ENCODE peak calls at places on chromosomes 5 and 9, in ten cellular contexts. One of them, this sample, is unnamed. For H3K4me1, the result is how much of the 10 kb centered on the place peaks cover.

GRCh38 chr5:172325452-172325851 is 41.9 kb upstream of the UBTD2 start:
- DNase-seq in fibroblast of lung: no peak
- DNase-seq in CD8-positive, alpha-beta T cell: no peak
- DNase-seq in Peyer's patch: no peak
- DNase-seq in CD4-positive, CD25-positive, alpha-beta regulatory T cell: no peak
- DNase-seq in right atrium auricular region: no peak
- DNase-seq in heart right ventricle: no peak
- DNase-seq in IMR-90: no peak
- DNase-seq in uterus: no peak
- DNase-seq in heart left ventricle: no peak
- DNase-seq in this sample: no peak

GRCh38 chr9:133803745-133804144 is 65.6 kb upstream of the SARDH start:
- DNase-seq in heart left ventricle: no peak
- DNase-seq in right atrium auricular region: no peak
- DNase-seq in CD4-positive, CD25-positive, alpha-beta regulatory T cell: no peak
- DNase-seq in fibroblast of lung: no peak
- DNase-seq in uterus: no peak
- DNase-seq in Peyer's patch: no peak
- DNase-seq in IMR-90: no peak
- DNase-seq in heart right ventricle: no peak
- DNase-seq in CD8-positive, alpha-beta T cell: no peak
- DNase-seq in this sample: no peak

GRCh38 chr5:146772881-146773440 is 105.6 kb downstream of the PPP2R2B start:
- DNase-seq in fibroblast of lung: no peak
- DNase-seq in CD4-positive, CD25-positive, alpha-beta regulatory T cell: no peak
- DNase-seq in heart right ventricle: no peak
- DNase-seq in IMR-90: no peak
- DNase-seq in right atrium auricular region: no peak
- DNase-seq in Peyer's patch: no peak
- DNase-seq in heart left ventricle: no peak
- DNase-seq in uterus: no peak
- DNase-seq in CD8-positive, alpha-beta T cell: no peak
- DNase-seq in this sample: no peak

GRCh38 chr9:111890254-111890791 is 6.3 kb upstream of the UGCG start:
- DNase-seq in IMR-90: no peak
- DNase-seq in fibroblast of lung: no peak
- DNase-seq in uterus: no peak
- DNase-seq in CD8-positive, alpha-beta T cell: no peak
- DNase-seq in CD4-positive, CD25-positive, alpha-beta regulatory T cell: no peak
- DNase-seq in right atrium auricular region: no peak
- DNase-seq in Peyer's patch: no peak
- DNase-seq in heart left ventricle: no peak
- DNase-seq in heart right ventricle: no peak
- DNase-seq in this sample: no peak

GRCh38 chr5:16757989-16758501 is 141.2 kb upstream of the RETREG1 start:
- DNase-seq in right atrium auricular region: no peak
- DNase-seq in CD4-positive, CD25-positive, alpha-beta regulatory T cell: no peak
- DNase-seq in IMR-90: no peak
- DNase-seq in Peyer's patch: no peak
- DNase-seq in heart left ventricle: no peak
- DNase-seq in CD8-positive, alpha-beta T cell: no peak
- DNase-seq in heart right ventricle: no peak
- DNase-seq in uterus: no peak
- DNase-seq in fibroblast of lung: no peak
- DNase-seq in this sample: no peak

GRCh38 chr5:98933446-98934072 is 4.8 kb upstream of the CHD1 start:
- DNase-seq in Peyer's patch: peak
- DNase-seq in heart right ventricle: no peak
- DNase-seq in right atrium auricular region: no peak
- DNase-seq in heart left ventricle: no peak
- DNase-seq in IMR-90: no peak
- DNase-seq in CD4-positive, CD25-positive, alpha-beta regulatory T cell: peak
- DNase-seq in uterus: no peak
- DNase-seq in fibroblast of lung: no peak
- DNase-seq in CD8-positive, alpha-beta T cell: no peak
- DNase-seq in this sample: no peak

GRCh38 chr9:16571127-16571848 is 299.2 kb downstream of the BNC2 start:
- DNase-seq in CD8-positive, alpha-beta T cell: no peak
- DNase-seq in right atrium auricular region: no peak
- DNase-seq in heart right ventricle: no peak
- DNase-seq in IMR-90: peak
- DNase-seq in fibroblast of lung: peak
- DNase-seq in uterus: peak
- DNase-seq in heart left ventricle: no peak
- DNase-seq in Peyer's patch: no peak
- DNase-seq in CD4-positive, CD25-positive, alpha-beta regulatory T cell: no peak
- DNase-seq in this sample: no peak

GRCh38 chr5:33281507-33281906 is 159.3 kb upstream of the TARS1 start:
- DNase-seq in heart left ventricle: no peak
- DNase-seq in CD8-positive, alpha-beta T cell: no peak
- DNase-seq in fibroblast of lung: peak
- DNase-seq in IMR-90: peak
- DNase-seq in CD4-positive, CD25-positive, alpha-beta regulatory T cell: no peak
- DNase-seq in right atrium auricular region: no peak
- DNase-seq in heart right ventricle: no peak
- DNase-seq in Peyer's patch: no peak
- DNase-seq in uterus: no peak
- DNase-seq in this sample: no peak

DNA sequence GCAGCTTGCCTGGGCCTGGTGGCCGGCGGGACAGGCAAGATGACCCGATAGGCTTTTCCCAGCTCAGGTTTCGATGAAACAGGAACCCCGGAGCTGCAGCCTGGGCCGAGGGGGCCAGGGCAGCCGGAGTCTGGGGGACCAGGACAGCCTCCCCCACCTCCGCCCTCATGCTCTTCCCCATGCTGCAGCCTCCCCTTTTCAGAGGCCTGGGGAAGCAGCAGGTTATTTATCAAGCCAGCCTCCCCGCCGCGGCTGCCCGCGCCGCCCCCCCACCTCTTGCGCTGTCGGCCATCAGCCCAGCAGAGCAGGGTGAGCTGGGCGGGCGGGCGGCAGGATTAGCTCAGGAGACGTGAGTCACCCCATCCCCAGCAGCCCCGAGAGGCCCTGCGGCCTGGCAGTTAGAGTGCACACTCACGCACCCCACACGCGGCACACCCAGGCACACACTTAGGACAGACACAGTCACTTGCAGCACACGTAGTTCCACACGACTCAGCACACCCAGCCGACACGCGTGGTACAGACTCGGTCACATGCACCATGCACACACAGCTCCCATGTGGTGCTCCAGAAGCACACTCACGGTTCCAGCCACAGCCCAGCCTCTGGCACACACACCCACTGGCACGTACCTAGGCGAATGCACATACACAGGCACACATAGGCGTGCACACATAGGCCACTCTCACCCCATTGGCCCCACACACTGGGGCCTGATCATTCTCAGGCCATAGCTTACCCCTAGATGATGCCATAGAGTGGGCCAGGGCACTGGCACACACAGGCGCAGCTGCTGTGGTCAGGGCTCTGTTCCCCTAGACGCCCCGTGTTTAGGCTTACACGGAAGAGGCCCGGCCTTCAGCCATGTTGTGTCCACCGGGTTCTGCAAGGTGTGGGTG is 13.0 kb downstream of the CXXC5 start:
- DNase-seq in right atrium auricular region: peak
- DNase-seq in fibroblast of lung: peak
- DNase-seq in IMR-90: peak
- DNase-seq in CD4-positive, CD25-positive, alpha-beta regulatory T cell: no peak
- DNase-seq in Peyer's patch: peak
- DNase-seq in heart left ventricle: peak
- DNase-seq in heart right ventricle: peak
- DNase-seq in CD8-positive, alpha-beta T cell: no peak
- DNase-seq in uterus: peak
- DNase-seq in this sample: peak
- H3K4me1 ChIP-seq in right atrium auricular region: half or more
- H3K4me1 ChIP-seq in fibroblast of lung: under half
- H3K4me1 ChIP-seq in IMR-90: under half
- H3K4me1 ChIP-seq in CD4-positive, CD25-positive, alpha-beta regulatory T cell: under half
- H3K4me1 ChIP-seq in Peyer's patch: under half
- H3K4me1 ChIP-seq in heart left ventricle: half or more
- H3K4me1 ChIP-seq in heart right ventricle: half or more
- H3K4me1 ChIP-seq in CD8-positive, alpha-beta T cell: under half
- H3K4me1 ChIP-seq in uterus: under half
- H3K4me1 ChIP-seq in this sample: half or more

GRCh38 chr5:151745071-151745705 is 13.2 kb downstream of the ATOX1 start:
- DNase-seq in fibroblast of lung: peak
- DNase-seq in uterus: peak
- DNase-seq in CD8-positive, alpha-beta T cell: no peak
- DNase-seq in CD4-positive, CD25-positive, alpha-beta regulatory T cell: no peak
- DNase-seq in heart right ventricle: peak
- DNase-seq in heart left ventricle: peak
- DNase-seq in IMR-90: peak
- DNase-seq in right atrium auricular region: no peak
- DNase-seq in Peyer's patch: no peak
- DNase-seq in this sample: no peak

GRCh38 chr5:151750121-151750520 is 8.3 kb downstream of the ATOX1 start:
- DNase-seq in uterus: no peak
- DNase-seq in right atrium auricular region: peak
- DNase-seq in CD8-positive, alpha-beta T cell: no peak
- DNase-seq in fibroblast of lung: no peak
- DNase-seq in CD4-positive, CD25-positive, alpha-beta regulatory T cell: no peak
- DNase-seq in Peyer's patch: no peak
- DNase-seq in IMR-90: no peak
- DNase-seq in heart right ventricle: no peak
- DNase-seq in heart left ventricle: no peak
- DNase-seq in this sample: no peak

GRCh38 chr5:151755383-151755782 is 3.0 kb downstream of the ATOX1 start:
- DNase-seq in heart left ventricle: no peak
- DNase-seq in Peyer's patch: no peak
- DNase-seq in right atrium auricular region: peak
- DNase-seq in uterus: no peak
- DNase-seq in CD4-positive, CD25-positive, alpha-beta regulatory T cell: no peak
- DNase-seq in heart right ventricle: no peak
- DNase-seq in IMR-90: no peak
- DNase-seq in fibroblast of lung: no peak
- DNase-seq in CD8-positive, alpha-beta T cell: no peak
- DNase-seq in this sample: no peak

GRCh38 chr5:151751593-151751992 is 6.8 kb downstream of the ATOX1 start:
- DNase-seq in CD8-positive, alpha-beta T cell: no peak
- DNase-seq in heart left ventricle: no peak
- DNase-seq in fibroblast of lung: no peak
- DNase-seq in heart right ventricle: no peak
- DNase-seq in uterus: no peak
- DNase-seq in Peyer's patch: no peak
- DNase-seq in CD4-positive, CD25-positive, alpha-beta regulatory T cell: no peak
- DNase-seq in IMR-90: no peak
- DNase-seq in right atrium auricular region: peak
- DNase-seq in this sample: no peak

GRCh38 chr5:151751091-151751490 is 7.3 kb downstream of the ATOX1 start:
- DNase-seq in fibroblast of lung: no peak
- DNase-seq in CD8-positive, alpha-beta T cell: no peak
- DNase-seq in uterus: no peak
- DNase-seq in right atrium auricular region: no peak
- DNase-seq in heart right ventricle: no peak
- DNase-seq in heart left ventricle: no peak
- DNase-seq in Peyer's patch: no peak
- DNase-seq in CD4-positive, CD25-positive, alpha-beta regulatory T cell: no peak
- DNase-seq in IMR-90: peak
- DNase-seq in this sample: peak
- H3K4me1 ChIP-seq in fibroblast of lung: under half
- H3K4me1 ChIP-seq in CD8-positive, alpha-beta T cell: under half
- H3K4me1 ChIP-seq in uterus: under half
- H3K4me1 ChIP-seq in right atrium auricular region: under half
- H3K4me1 ChIP-seq in heart right ventricle: under half
- H3K4me1 ChIP-seq in heart left ventricle: half or more
- H3K4me1 ChIP-seq in Peyer's patch: under half
- H3K4me1 ChIP-seq in CD4-positive, CD25-positive, alpha-beta regulatory T cell: under half
- H3K4me1 ChIP-seq in IMR-90: under half
- H3K4me1 ChIP-seq in this sample: under half

GRCh38 chr9:14214065-14214684 is 99.8 kb downstream of the NFIB start:
- DNase-seq in CD4-positive, CD25-positive, alpha-beta regulatory T cell: no peak
- DNase-seq in heart right ventricle: no peak
- DNase-seq in CD8-positive, alpha-beta T cell: no peak
- DNase-seq in right atrium auricular region: no peak
- DNase-seq in IMR-90: no peak
- DNase-seq in heart left ventricle: no peak
- DNase-seq in uterus: no peak
- DNase-seq in Peyer's patch: no peak
- DNase-seq in fibroblast of lung: no peak
- DNase-seq in this sample: no peak

GRCh38 chr9:14218253-14218652 is 95.7 kb downstream of the NFIB start:
- DNase-seq in CD8-positive, alpha-beta T cell: no peak
- DNase-seq in fibroblast of lung: no peak
- DNase-seq in Peyer's patch: no peak
- DNase-seq in uterus: no peak
- DNase-seq in right atrium auricular region: no peak
- DNase-seq in heart left ventricle: no peak
- DNase-seq in CD4-positive, CD25-positive, alpha-beta regulatory T cell: no peak
- DNase-seq in IMR-90: no peak
- DNase-seq in heart right ventricle: no peak
- DNase-seq in this sample: no peak

GRCh38 chr9:14215614-14216013 is 98.3 kb downstream of the NFIB start:
- DNase-seq in IMR-90: peak
- DNase-seq in CD4-positive, CD25-positive, alpha-beta regulatory T cell: no peak
- DNase-seq in uterus: no peak
- DNase-seq in fibroblast of lung: peak
- DNase-seq in Peyer's patch: no peak
- DNase-seq in heart left ventricle: no peak
- DNase-seq in CD8-positive, alpha-beta T cell: no peak
- DNase-seq in heart right ventricle: no peak
- DNase-seq in right atrium auricular region: no peak
- DNase-seq in this sample: no peak

GRCh38 chr9:14214693-14215092 is 99.2 kb downstream of the NFIB start:
- DNase-seq in IMR-90: no peak
- DNase-seq in fibroblast of lung: no peak
- DNase-seq in CD8-positive, alpha-beta T cell: no peak
- DNase-seq in Peyer's patch: no peak
- DNase-seq in heart left ventricle: no peak
- DNase-seq in uterus: no peak
- DNase-seq in right atrium auricular region: no peak
- DNase-seq in heart right ventricle: no peak
- DNase-seq in CD4-positive, CD25-positive, alpha-beta regulatory T cell: no peak
- DNase-seq in this sample: no peak

DNA sequence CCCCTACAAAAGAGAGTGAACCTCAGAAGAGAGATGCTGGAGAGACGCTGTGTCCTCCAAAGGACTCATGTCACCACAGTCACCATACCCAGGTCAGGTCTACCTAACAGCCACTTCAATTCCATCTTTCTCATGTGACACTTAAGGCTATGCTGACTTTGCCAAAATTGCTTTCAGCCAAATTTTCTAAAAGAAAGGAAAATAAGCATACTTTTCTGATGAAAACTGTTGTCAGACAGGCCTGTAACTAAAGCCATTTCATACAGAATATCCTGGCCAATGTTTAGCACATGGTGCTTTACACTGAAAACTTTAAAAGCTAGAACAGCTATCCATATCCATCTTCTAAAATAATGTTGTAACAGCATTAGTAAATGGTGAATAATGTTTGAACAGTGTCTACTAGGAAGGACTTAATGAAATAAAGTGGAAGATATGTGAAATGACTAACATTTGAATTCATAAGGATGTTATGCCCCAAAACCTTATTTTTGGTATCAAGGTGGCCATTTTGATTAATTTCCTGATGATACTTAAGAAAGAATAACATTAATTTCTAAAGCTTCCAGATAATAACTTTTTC is 97.2 kb downstream of the NFIB start:
- DNase-seq in heart left ventricle: no peak
- DNase-seq in Peyer's patch: no peak
- DNase-seq in CD4-positive, CD25-positive, alpha-beta regulatory T cell: no peak
- DNase-seq in uterus: no peak
- DNase-seq in CD8-positive, alpha-beta T cell: no peak
- DNase-seq in IMR-90: no peak
- DNase-seq in fibroblast of lung: no peak
- DNase-seq in right atrium auricular region: no peak
- DNase-seq in heart right ventricle: no peak
- DNase-seq in this sample: no peak
- H3K4me1 ChIP-seq in heart left ventricle: half or more
- H3K4me1 ChIP-seq in Peyer's patch: under half
- H3K4me1 ChIP-seq in CD4-positive, CD25-positive, alpha-beta regulatory T cell: under half
- H3K4me1 ChIP-seq in uterus: under half
- H3K4me1 ChIP-seq in CD8-positive, alpha-beta T cell: under half
- H3K4me1 ChIP-seq in IMR-90: under half
- H3K4me1 ChIP-seq in fibroblast of lung: under half
- H3K4me1 ChIP-seq in right atrium auricular region: half or more
- H3K4me1 ChIP-seq in heart right ventricle: half or more
- H3K4me1 ChIP-seq in this sample: under half

DNA sequence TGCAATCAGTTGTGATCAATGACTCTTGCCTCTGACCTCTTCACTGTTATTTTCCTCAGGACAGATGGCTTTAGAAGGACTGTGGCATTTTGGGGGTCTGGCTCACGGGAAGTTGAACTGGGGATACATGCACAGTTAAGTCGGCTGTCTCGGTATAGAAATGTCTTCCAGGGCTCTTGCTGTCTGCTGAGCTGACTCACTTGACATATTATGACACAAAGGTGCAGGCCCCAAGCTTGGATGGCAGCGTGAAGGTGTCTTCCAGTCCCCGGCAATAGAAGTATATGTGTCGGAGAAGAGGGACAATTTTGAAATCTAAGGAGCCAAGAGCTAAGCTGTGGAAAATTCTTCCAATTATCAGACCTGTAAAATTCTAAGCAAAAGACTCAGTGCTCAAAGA is 9.8 kb upstream of the ARSI start:
- DNase-seq in CD4-positive, CD25-positive, alpha-beta regulatory T cell: no peak
- DNase-seq in IMR-90: no peak
- DNase-seq in right atrium auricular region: no peak
- DNase-seq in heart left ventricle: no peak
- DNase-seq in heart right ventricle: no peak
- DNase-seq in fibroblast of lung: no peak
- DNase-seq in Peyer's patch: no peak
- DNase-seq in uterus: no peak
- DNase-seq in CD8-positive, alpha-beta T cell: no peak
- DNase-seq in this sample: no peak
- H3K4me1 ChIP-seq in CD4-positive, CD25-positive, alpha-beta regulatory T cell: under half
- H3K4me1 ChIP-seq in IMR-90: under half
- H3K4me1 ChIP-seq in right atrium auricular region: under half
- H3K4me1 ChIP-seq in heart left ventricle: under half
- H3K4me1 ChIP-seq in heart right ventricle: under half
- H3K4me1 ChIP-seq in fibroblast of lung: under half
- H3K4me1 ChIP-seq in Peyer's patch: under half
- H3K4me1 ChIP-seq in uterus: under half
- H3K4me1 ChIP-seq in CD8-positive, alpha-beta T cell: under half
- H3K4me1 ChIP-seq in this sample: under half

This sample was measured in upper lobe of right lung.